ENCODE peak calls at places on chromosome 10, in four cellular contexts. L is H1; W is activated gamma-delta T cell treated with Interleukin-2 at 50 U/mL for 16 hours; K is CD8-positive, alpha-beta T cell. O is an unnamed sample.

GRCh38 chr10:70497120-70497545 is 18.6 kb downstream of the PALD1 start:
- DNase-seq in L (no peak), W (no peak), K (no peak), O (no peak)

GRCh38 chr10:121900443-121901174 is 27.2 kb downstream of the ATE1 start:
- DNase-seq in L (no peak), W (no peak), K (no peak), O (peak)

GRCh38 chr10:71684356-71685173 is 35.0 kb downstream of the C10orf105 start:
- DNase-seq in L (no peak), W (no peak), K (no peak), O (no peak)

GRCh38 chr10:43126759-43127424 is 11.4 kb upstream of the CSGALNACT2 start:
- DNase-seq in L (peak), W (no peak), K (no peak), O (peak)

GRCh38 chr10:78849115-78849514 is 219.7 kb upstream of the ZMIZ1 start:
- DNase-seq in L (no peak), W (no peak), K (no peak), O (no peak)

GRCh38 chr10:30041394-30042105 is 17.8 kb downstream of the JCAD start:
- DNase-seq in L (no peak), W (no peak), K (no peak), O (no peak)

GRCh38 chr10:33154590-33154989 is 179.9 kb downstream of the NRP1 start:
- DNase-seq in L (no peak), W (no peak), K (no peak), O (no peak)

GRCh38 chr10:104816501-104816900 is 175.4 kb downstream of the SORCS3 start:
- DNase-seq in L (no peak), W (no peak), K (no peak), O (no peak)

GRCh38 chr10:110858297-110858934 is 13.3 kb upstream of the PDCD4 start:
- DNase-seq in L (no peak), W (no peak), K (no peak), O (no peak)

GRCh38 chr10:56269181-56269580 is 91.9 kb downstream of the ZWINT start:
- DNase-seq in L (no peak), W (no peak), K (no peak), O (no peak)

GRCh38 chr10:114306116-114306973 is 67.3 kb downstream of the VWA2 start:
- DNase-seq in L (no peak), W (no peak), K (no peak), O (no peak)

GRCh38 chr10:103930449-103930848 is 12.5 kb upstream of the STN1 start:
- DNase-seq in L (no peak), W (no peak), K (no peak), O (no peak)

GRCh38 chr10:7426349-7426748 is 15.5 kb upstream of the SFMBT2 start:
- DNase-seq in L (no peak), W (no peak), K (no peak), O (no peak)

GRCh38 chr10:121935702-121936101 is 7.9 kb upstream of the ATE1 start:
- DNase-seq in L (no peak), W (no peak), K (no peak), O (no peak)

GRCh38 chr10:34528320-34528719 is 286.8 kb downstream of the PARD3 start:
- DNase-seq in L (no peak), W (no peak), K (no peak), O (no peak)

GRCh38 chr10:132615346-132616169 is 78.0 kb downstream of the INPP5A start:
- DNase-seq in L (no peak), W (no peak), K (no peak), O (no peak)

GRCh38 chr10:34954142-34954541 is 136.0 kb downstream of the CUL2 start:
- DNase-seq in L (no peak), W (no peak), K (no peak), O (no peak)

GRCh38 chr10:72069751-72070501 is 18.4 kb downstream of the SPOCK2 start:
- DNase-seq in L (peak), W (no peak), K (no peak), O (no peak)

GRCh38 chr10:33483124-33483794 is 148.8 kb upstream of the NRP1 start:
- DNase-seq in L (no peak), W (no peak), K (no peak), O (no peak)

GRCh38 chr10:98225000-98225399 is 43.0 kb downstream of the LOXL4 start:
- DNase-seq in L (no peak), W (no peak), K (no peak), O (no peak)

GRCh38 chr10:95788830-95789229 is 32.9 kb downstream of the ENTPD1 start:
- DNase-seq in L (no peak), W (no peak), K (no peak), O (no peak)

GRCh38 chr10:69710008-69710905 is 80.2 kb downstream of the FAM241B start:
- DNase-seq in L (no peak), W (no peak), K (no peak), O (no peak)

GRCh38 chr10:3935141-3935540 is 150.1 kb upstream of the KLF6 start:
- DNase-seq in L (no peak), W (peak), K (no peak), O (peak)

GRCh38 chr10:34163075-34163905 is 651.8 kb downstream of the PARD3 start:
- DNase-seq in L (no peak), W (no peak), K (no peak), O (no peak)

GRCh38 chr10:131819241-131820072 is 81.4 kb upstream of the PPP2R2D start:
- DNase-seq in L (peak), W (no peak), K (no peak), O (no peak)

GRCh38 chr10:104478380-104478779 is 124.7 kb downstream of the CFAP58 start:
- DNase-seq in L (no peak), W (no peak), K (no peak), O (no peak)

GRCh38 chr10:116132716-116133420 is 140.1 kb downstream of the GFRA1 start:
- DNase-seq in L (no peak), W (no peak), K (no peak), O (no peak)

GRCh38 chr10:56178210-56178609 is 182.8 kb downstream of the ZWINT start:
- DNase-seq in L (no peak), W (no peak), K (no peak), O (no peak)

GRCh38 chr10:36489928-36490279 is 635.5 kb upstream of the ANKRD30A start:
- DNase-seq in L (no peak), W (no peak), K (no peak), O (no peak)

GRCh38 chr10:102101152-102101551 is 19.0 kb downstream of the LDB1 start:
- DNase-seq in L (no peak), W (no peak), K (no peak), O (no peak)

GRCh38 chr10:93357680-93358079 is 124.5 kb downstream of the MYOF start:
- DNase-seq in L (no peak), W (no peak), K (no peak), O (no peak)

GRCh38 chr10:104028146-104028545 is 57.5 kb downstream of the COL17A1 start:
- DNase-seq in L (peak), W (no peak), K (no peak), O (peak)

GRCh38 chr10:20614911-20615310 is 282.2 kb downstream of the NEBL start:
- DNase-seq in L (peak), W (no peak), K (no peak), O (no peak)

GRCh38 chr10:74032900-74033655 is 35.2 kb downstream of the VCL start:
- DNase-seq in L (no peak), W (no peak), K (no peak), O (no peak)

GRCh38 chr10:1824928-1825327 is 87.6 kb upstream of the ADARB2 start:
- DNase-seq in L (no peak), W (no peak), K (no peak), O (no peak)

GRCh38 chr10:50063100-50063499 is 4.7 kb upstream of the WASHC2A start:
- DNase-seq in L (no peak), W (no peak), K (no peak), O (no peak)

GRCh38 chr10:49268185-49268584 is 30.8 kb upstream of the C10orf71 start:
- DNase-seq in L (no peak), W (no peak), K (no peak), O (no peak)